ENCODE peak calls at places on chromosomes 11 and 22, in seven cellular contexts. Z is fibroblast of lung, F is IMR-90, J is A549, B is neuronal stem cell, W is adrenal gland, K is spleen. M is an unnamed sample.

GRCh38 chr22:26109686-26110315 is 59.5 kb upstream of the SEZ6L start:
- DNase-seq in Z (no peak), F (no peak), J (no peak), B (no peak), W (no peak), K (no peak), M (no peak)

GRCh38 chr22:23183107-23183698 is 2.9 kb downstream of the BCR start:
- DNase-seq in Z (peak; percentile 80), F (peak; percentile 66), J (no peak), B (peak; percentile 74), W (peak; percentile 77), K (no peak), M (peak; percentile 98)

GRCh38 chr11:119460130-119460529 is 37.2 kb upstream of the THY1 start:
- DNase-seq in Z (no peak), F (no peak), J (no peak), B (no peak), W (no peak), K (no peak), M (no peak)

GRCh38 chr11:76686261-76687079 is 15.9 kb upstream of the LRRC32 start:
- DNase-seq in Z (no peak), F (no peak), J (no peak), B (no peak), W (no peak), K (no peak), M (no peak)

GRCh38 chr22:44880588-44881245 is 128.3 kb downstream of the ARHGAP8 start:
- DNase-seq in Z (no peak), F (no peak), J (no peak), B (no peak), W (no peak), K (peak; percentile 60), M (no peak)

GRCh38 chr22:49055406-49055805 is 772.3 kb downstream of the BRD1 start:
- DNase-seq in Z (no peak), F (no peak), J (no peak), B (no peak), W (no peak), K (no peak), M (no peak)

GRCh38 chr11:35064114-35064800 is 74.7 kb upstream of the CD44 start:
- DNase-seq in Z (peak; percentile 70), F (peak; percentile 59), J (no peak), B (no peak), W (no peak), K (no peak), M (no peak)

GRCh38 chr11:3836903-3837302 is 3.9 kb downstream of the RHOG start:
- DNase-seq in Z (no peak), F (no peak), J (no peak), B (no peak), W (no peak), K (peak; percentile 94), M (no peak)

GRCh38 chr11:69238562-69239319 is 55.2 kb upstream of the MYEOV start:
- DNase-seq in Z (no peak), F (no peak), J (no peak), B (no peak), W (peak; percentile 20), K (no peak), M (no peak)

GRCh38 chr11:95994340-95994728 is 70.4 kb upstream of the MTMR2 start:
- DNase-seq in Z (no peak), F (no peak), J (no peak), B (no peak), W (no peak), K (no peak), M (peak; percentile 10)

GRCh38 chr22:28937206-28938025 is 54.0 kb downstream of the ZNRF3 start:
- DNase-seq in Z (no peak), F (no peak), J (no peak), B (no peak), W (no peak), K (no peak), M (no peak)

GRCh38 chr11:61771195-61771894 is 18.9 kb downstream of the MYRF start:
- DNase-seq in Z (no peak), F (no peak), J (no peak), B (no peak), W (no peak), K (no peak), M (no peak)

GRCh38 chr11:61771995-61772455 is 19.6 kb downstream of the MYRF start:
- DNase-seq in Z (no peak), F (no peak), J (no peak), B (no peak), W (no peak), K (no peak), M (no peak)

GRCh38 chr11:61768376-61769076 is 16.1 kb downstream of the MYRF start:
- DNase-seq in Z (no peak), F (no peak), J (no peak), B (no peak), W (no peak), K (no peak), M (no peak)

GRCh38 chr11:61769169-61769920 is 16.9 kb downstream of the MYRF start:
- DNase-seq in Z (peak; percentile 50), F (peak; percentile 48), J (no peak), B (no peak), W (no peak), K (no peak), M (no peak)

DNA sequence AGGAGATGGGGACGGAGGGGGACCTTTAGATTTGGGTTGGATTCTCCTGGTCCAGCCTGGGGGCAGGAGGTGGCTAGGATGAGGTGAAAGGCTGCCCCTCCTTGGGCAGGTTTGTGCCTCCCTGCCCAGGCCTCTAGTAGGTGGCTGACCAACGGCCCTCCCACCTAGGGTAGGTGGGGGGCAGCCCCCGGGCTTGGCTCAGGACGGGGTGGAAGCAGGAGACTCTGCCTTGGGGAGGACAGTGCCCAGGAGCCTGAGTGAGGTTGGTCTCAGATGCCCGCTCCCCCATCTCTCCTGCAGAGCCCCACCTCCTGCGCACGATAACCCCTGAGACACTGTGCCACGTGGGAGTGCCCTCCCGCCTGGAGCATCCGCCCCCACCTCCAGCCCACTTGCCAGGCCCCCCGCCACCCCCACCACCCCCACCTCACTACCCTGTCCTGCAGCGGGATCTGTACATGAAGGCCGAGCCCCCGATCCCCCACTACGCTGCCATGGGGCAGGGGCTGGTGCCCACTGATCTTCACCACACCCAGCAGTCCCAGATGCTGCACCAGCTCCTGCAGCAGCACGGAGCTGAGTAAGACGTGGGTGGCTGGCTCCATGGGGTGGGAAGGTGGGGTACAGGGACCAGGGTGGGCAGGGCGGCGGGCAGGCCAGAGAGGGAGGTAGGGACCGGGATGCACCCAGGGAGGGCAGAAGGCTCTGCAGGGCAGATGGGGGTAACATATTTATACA is 17.7 kb downstream of the MYRF start:
- DNase-seq in Z (no peak), F (no peak), J (no peak), B (no peak), W (no peak), K (no peak), M (no peak)
- H3K4me1 ChIP-seq in Z (no peaks in the 10 kb centered on the region), F (peaks cover 10% of the 10 kb centered on the region), J (peaks cover 68% of the 10 kb centered on the region), B (peaks cover 34% of the 10 kb centered on the region), W (no peaks in the 10 kb centered on the region), K (no peaks in the 10 kb centered on the region), M (peaks cover 24% of the 10 kb centered on the region)

DNA sequence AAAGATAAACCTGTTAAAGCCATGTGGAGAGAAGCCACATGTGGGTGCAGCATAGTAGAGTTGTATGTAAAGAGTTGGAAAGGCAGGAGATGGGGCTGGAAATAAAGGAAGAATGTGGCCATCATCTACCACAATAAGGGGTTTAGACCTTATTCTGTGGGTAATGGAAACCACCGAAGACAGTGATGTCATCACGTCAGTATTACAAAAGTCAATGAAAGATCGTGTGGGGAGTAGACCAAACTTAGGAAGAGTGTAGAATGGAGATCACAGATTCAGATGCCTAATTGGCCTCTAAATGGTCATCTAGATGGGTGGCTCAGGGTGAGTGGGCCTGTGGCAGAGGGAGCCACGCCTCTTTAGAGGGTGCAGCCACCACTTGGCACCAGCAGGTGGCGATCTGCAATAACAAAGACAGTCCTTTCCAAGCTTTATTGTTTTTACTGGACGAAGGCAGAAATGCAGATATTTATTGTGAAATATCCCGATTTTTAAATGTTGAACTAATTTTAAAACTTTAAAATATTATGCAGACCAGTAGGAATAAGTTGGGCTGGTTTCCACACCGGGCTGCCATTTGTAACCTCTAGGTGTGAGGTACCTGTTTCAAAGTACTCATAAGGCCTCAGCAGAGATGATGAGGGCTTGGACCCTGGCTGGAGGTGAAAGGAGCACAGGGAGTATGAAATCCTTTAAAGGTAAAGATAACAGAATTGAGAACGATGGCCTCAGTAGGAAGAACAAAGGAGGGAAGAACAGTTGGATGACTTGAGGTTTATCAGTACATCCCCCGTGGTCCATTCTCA is 222.0 kb downstream of the DBX1 start:
- DNase-seq in Z (peak; percentile 55), F (peak; percentile 54), J (peak; percentile 63), B (no peak), W (peak; percentile 72), K (no peak), M (peak; percentile 65)
- H3K27ac ChIP-seq in Z (no peak overlapping the region), F (no peak overlapping the region), J (no peak overlapping the region), B (no peak overlapping the region), W (no peak overlapping the region), K (no peak overlapping the region), M (no peak overlapping the region)

GRCh38 chr11:7672276-7672959 is 882 bp downstream of the CYB5R2 start:
- DNase-seq in Z (no peak), F (no peak), J (no peak), B (no peak), W (no peak), K (no peak), M (no peak)

GRCh38 chr11:7675640-7676039 is 2.3 kb upstream of the CYB5R2 start:
- DNase-seq in Z (no peak), F (no peak), J (no peak), B (no peak), W (no peak), K (no peak), M (no peak)

GRCh38 chr11:7672960-7673723 is at the start of gene CYB5R2:
- DNase-seq in Z (peak; percentile 16), F (peak; percentile 5), J (peak; percentile 38), B (peak; percentile 59), W (peak; percentile 66), K (no peak), M (no peak)

GRCh38 chr11:7671807-7672206 is 1.5 kb downstream of the CYB5R2 start:
- DNase-seq in Z (no peak), F (no peak), J (no peak), B (no peak), W (no peak), K (no peak), M (no peak)

GRCh38 chr11:7673724-7674434 is 579 bp upstream of the CYB5R2 start:
- DNase-seq in Z (no peak), F (no peak), J (no peak), B (peak; percentile 48), W (no peak), K (no peak), M (no peak)
- H3K4me3 ChIP-seq in Z (peak overlapping the region; percentile 63), F (peak overlapping the region; percentile 35), J (peak overlapping the region; percentile 53), B (peak overlapping the region; percentile 84), W (peak overlapping the region; percentile 7), K (peak overlapping the region; percentile 39), M (no peak overlapping the region)

GRCh38 chr11:118004543-118005223 is 18.5 kb downstream of the IL10RA start:
- DNase-seq in Z (no peak), F (no peak), J (no peak), B (no peak), W (no peak), K (no peak), M (no peak)
- H3K4me1 ChIP-seq in Z (no peaks in the 10 kb centered on the region), F (no peaks in the 10 kb centered on the region), J (no peaks in the 10 kb centered on the region), B (no peaks in the 10 kb centered on the region), W (no peaks in the 10 kb centered on the region), K (peaks cover 51% of the 10 kb centered on the region), M (no peaks in the 10 kb centered on the region)

DNA sequence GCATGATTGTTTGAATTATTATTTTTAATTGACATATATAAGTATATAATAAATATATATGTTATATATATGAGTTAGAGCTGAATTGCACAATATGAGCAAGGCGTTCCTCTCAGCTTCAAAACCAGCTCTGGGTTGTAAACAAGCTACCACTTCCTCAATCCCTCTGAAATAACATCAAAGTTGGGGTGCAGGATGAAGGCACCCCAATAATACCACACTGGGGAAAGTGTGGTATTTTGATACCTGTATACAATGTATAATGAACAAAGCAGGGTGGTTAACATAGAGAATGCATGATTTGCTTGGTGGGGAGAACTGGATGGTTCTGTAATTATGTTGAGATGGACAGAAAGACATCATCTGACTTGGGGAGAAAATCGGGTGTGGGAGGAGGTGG is 1.7 kb upstream of the SORL1 start:
- DNase-seq in Z (no peak), F (no peak), J (no peak), B (no peak), W (no peak), K (no peak), M (no peak)
- H3K27ac ChIP-seq in Z (no peak overlapping the region), F (no peak overlapping the region), J (no peak overlapping the region), B (no peak overlapping the region), W (no peak overlapping the region), K (peak overlapping the region; percentile 83), M (no peak overlapping the region)

M was measured in SJCRH30.